ENCODE peak calls at places on chromosomes 4 and X, in five cellular contexts. Y is fibroblast of mammary gland, G is neural crest cell, A is heart right ventricle, J is activated gamma-delta T cell. K is an unnamed sample.

GRCh38 chrX:21717802-21718201 is 40.1 kb downstream of the SMPX start:
- DNase-seq in J (no peak), A (no peak), G (no peak), Y (no peak), K (no peak)

GRCh38 chr4:126661194-126661593 is 971.6 kb upstream of the INTU start:
- DNase-seq in J (no peak), A (no peak), G (no peak), Y (no peak), K (no peak)

GRCh38 chr4:53235547-53235946 is 130.3 kb downstream of the SCFD2 start:
- DNase-seq in G (no peak), Y (no peak), J (no peak), A (no peak), K (no peak)

GRCh38 chr4:54586343-54586953 is 71.3 kb upstream of the KIT start:
- DNase-seq in J (no peak), G (no peak), A (no peak), Y (peak), K (peak)

GRCh38 chrX:22090181-22090580 is 58.1 kb downstream of the PHEX start:
- DNase-seq in Y (peak), G (no peak), A (no peak), J (no peak), K (no peak)

GRCh38 chr4:36773467-36773866 is 471.1 kb upstream of the NWD2 start:
- DNase-seq in A (no peak), J (no peak), Y (no peak), G (no peak), K (peak)

GRCh38 chr4:148980782-148981181 is 538.6 kb upstream of the NR3C2 start:
- DNase-seq in A (no peak), J (no peak), Y (no peak), G (no peak), K (no peak)

GRCh38 chr4:78693777-78694456 is 82.2 kb upstream of the BMP2K start:
- DNase-seq in G (no peak), A (no peak), J (no peak), Y (peak), K (no peak)

GRCh38 chr4:2258091-2259035 is 3.5 kb downstream of the MXD4 start:
- DNase-seq in G (no peak), J (no peak), Y (no peak), A (peak), K (no peak)

GRCh38 chr4:68744368-68744767 is 71.4 kb upstream of the UGT2B10 start:
- DNase-seq in A (no peak), J (no peak), G (no peak), Y (no peak), K (no peak)

GRCh38 chr4:106583567-106583966 is 215.0 kb upstream of the GIMD1 start:
- DNase-seq in A (no peak), J (no peak), G (no peak), Y (peak), K (peak)

GRCh38 chr4:65340382-65341109 is 329.7 kb downstream of the EPHA5 start:
- DNase-seq in J (no peak), A (no peak), Y (no peak), G (no peak), K (no peak)

GRCh38 chr4:80312124-80312523 is 23.4 kb upstream of the CFAP299 start:
- DNase-seq in G (no peak), A (no peak), Y (no peak), J (no peak), K (peak)

GRCh38 chr4:133839326-133839725 is 362.3 kb downstream of the PABPC4L start:
- DNase-seq in J (no peak), Y (peak), G (no peak), A (no peak), K (peak)

GRCh38 chr4:83128235-83128929 is 13.9 kb upstream of the PLAC8 start:
- DNase-seq in J (no peak), Y (peak), G (no peak), A (no peak), K (no peak)

GRCh38 chrX:21740329-21741274 is 17.3 kb downstream of the SMPX start:
- DNase-seq in A (peak), J (no peak), Y (peak), G (no peak), K (peak)

GRCh38 chr4:174764105-174764729 is 64.8 kb downstream of the GLRA3 start:
- DNase-seq in A (no peak), J (no peak), G (no peak), Y (peak), K (peak)

GRCh38 chrX:129600981-129601424 is 53.8 kb downstream of the APLN start:
- DNase-seq in A (no peak), J (no peak), Y (peak), G (peak), K (peak)

GRCh38 chr4:120723986-120724385 is 198.5 kb downstream of the PRDM5 start:
- DNase-seq in G (no peak), Y (peak), J (no peak), A (no peak), K (peak)

GRCh38 chr4:186074189-186074588 is 5.2 kb downstream of the TLR3 start:
- DNase-seq in Y (no peak), A (no peak), G (no peak), J (no peak), K (peak)

GRCh38 chrX:22800360-22800759 is 199.4 kb upstream of the DDX53 start:
- DNase-seq in J (no peak), A (no peak), Y (peak), G (no peak), K (peak)

GRCh38 chrX:44306336-44306735 is 37.1 kb downstream of the EFHC2 start:
- DNase-seq in Y (peak), G (no peak), J (no peak), A (no peak), K (no peak)

GRCh38 chrX:78123190-78123589 is 16.3 kb downstream of the TAF9B start:
- DNase-seq in Y (peak), A (no peak), J (no peak), G (no peak), K (no peak)

GRCh38 chr4:102472441-102473013 is 28.6 kb upstream of the NFKB1 start:
- DNase-seq in Y (no peak), A (no peak), J (no peak), G (no peak), K (peak)

GRCh38 chr4:67327245-67327860 is 217.9 kb downstream of the CENPC start:
- DNase-seq in J (no peak), G (peak), Y (peak), A (peak), K (peak)

GRCh38 chrX:47169726-47170515 is 23.7 kb upstream of the UBA1 start:
- DNase-seq in A (peak), J (no peak), Y (peak), G (no peak), K (no peak)

GRCh38 chr4:147984065-147984777 is 252.3 kb downstream of the ARHGAP10 start:
- DNase-seq in Y (peak), G (peak), A (peak), J (no peak), K (peak)

GRCh38 chrX:119828446-119828845 is 24.3 kb downstream of the UPF3B start:
- DNase-seq in G (no peak), J (no peak), Y (no peak), A (no peak), K (no peak)